ENCODE peak calls at places on chromosomes 13 and 19, in nine cellular contexts. U, W, A, N, V, L, I, Z and R are unnamed samples. For H3K27me3, the result is how much of the 10 kb centered on the place peaks cover.

GRCh38 chr19:50008532-50008931 is 16.6 kb downstream of the VRK3 start:
- DNase-seq in U (no peak), W (no peak), A (no peak), N (no peak), V (no peak), L (no peak), I (no peak), Z (no peak), R (peak)

GRCh38 chr13:49220035-49220855 is at the start of gene MLNR:
- DNase-seq in U (peak), W (peak), A (no peak), N (peak), V (no peak), L (no peak), I (no peak), Z (peak), R (peak)

GRCh38 chr13:75726313-75726712 is 90.2 kb downstream of the LMO7 start:
- DNase-seq in U (no peak), W (no peak), A (no peak), N (no peak), V (no peak), L (no peak), I (no peak), Z (no peak), R (no peak)

GRCh38 chr19:45547211-45547770 is 37.3 kb downstream of the OPA3 start:
- DNase-seq in U (no peak), W (no peak), A (no peak), N (no peak), V (no peak), L (no peak), I (no peak), Z (no peak), R (no peak)

GRCh38 chr19:9323557-9323918 is 441 bp upstream of the ZNF559 start:
- DNase-seq in U (peak), W (peak), A (peak), N (peak), V (peak), L (peak), I (peak), Z (peak), R (no peak)

GRCh38 chr19:31066385-31066784 is 282.9 kb downstream of the TSHZ3 start:
- DNase-seq in U (peak), W (no peak), A (peak), N (peak), V (peak), L (no peak), I (peak), Z (no peak), R (no peak)

GRCh38 chr19:47330466-47330869 is 1.5 kb upstream of the C5AR2 start:
- DNase-seq in U (no peak), W (no peak), A (peak), N (no peak), V (peak), L (no peak), I (no peak), Z (no peak), R (no peak)

GRCh38 chr19:45863840-45864628 is at the start of gene FOXA3:
- DNase-seq in U (peak), W (peak), A (no peak), N (peak), V (no peak), L (no peak), I (no peak), Z (peak), R (peak)

GRCh38 chr13:54367639-54368271 is 1339.1 kb downstream of the OLFM4 start:
- DNase-seq in U (no peak), W (no peak), A (no peak), N (no peak), V (no peak), L (no peak), I (no peak), Z (no peak), R (no peak)

GRCh38 chr13:102726430-102726829 is 31.6 kb upstream of the METTL21C start:
- DNase-seq in U (no peak), W (no peak), A (peak), N (no peak), V (no peak), L (no peak), I (no peak), Z (no peak), R (no peak)

GRCh38 chr19:7004313-7004931 is 16.8 kb downstream of the MBD3L2B start:
- DNase-seq in U (peak), W (no peak), A (peak), N (peak), V (no peak), L (peak), I (peak), Z (no peak), R (peak)

GRCh38 chr19:29760752-29761502 is 45.9 kb upstream of the C19orf12 start:
- DNase-seq in U (no peak), W (no peak), A (no peak), N (no peak), V (no peak), L (no peak), I (no peak), Z (no peak), R (no peak)

GRCh38 chr19:1767464-1767933 is 14.2 kb downstream of the ONECUT3 start:
- DNase-seq in U (peak), W (peak), A (no peak), N (no peak), V (no peak), L (no peak), I (no peak), Z (peak), R (peak)
- H3K27me3 ChIP-seq in U (half or more), W (half or more), A (under half), N (under half), V (half or more), L (under half), I (half or more), Z (under half), R (half or more)

GRCh38 chr19:13764821-13765394 is 586 bp downstream of the MRI1 start:
- DNase-seq in U (peak), W (peak), A (no peak), N (no peak), V (no peak), L (no peak), I (no peak), Z (peak), R (peak)

GRCh38 chr19:13764101-13764807 is at the start of gene MRI1:
- DNase-seq in U (peak), W (peak), A (no peak), N (peak), V (no peak), L (no peak), I (no peak), Z (peak), R (peak)

GRCh38 chr19:13763300-13763699 is 1.0 kb upstream of the MRI1 start:
- DNase-seq in U (no peak), W (no peak), A (no peak), N (no peak), V (no peak), L (no peak), I (no peak), Z (no peak), R (peak)

GRCh38 chr19:13766095-13766481 is 1.8 kb downstream of the MRI1 start:
- DNase-seq in U (no peak), W (no peak), A (no peak), N (no peak), V (no peak), L (no peak), I (no peak), Z (no peak), R (no peak)

DNA sequence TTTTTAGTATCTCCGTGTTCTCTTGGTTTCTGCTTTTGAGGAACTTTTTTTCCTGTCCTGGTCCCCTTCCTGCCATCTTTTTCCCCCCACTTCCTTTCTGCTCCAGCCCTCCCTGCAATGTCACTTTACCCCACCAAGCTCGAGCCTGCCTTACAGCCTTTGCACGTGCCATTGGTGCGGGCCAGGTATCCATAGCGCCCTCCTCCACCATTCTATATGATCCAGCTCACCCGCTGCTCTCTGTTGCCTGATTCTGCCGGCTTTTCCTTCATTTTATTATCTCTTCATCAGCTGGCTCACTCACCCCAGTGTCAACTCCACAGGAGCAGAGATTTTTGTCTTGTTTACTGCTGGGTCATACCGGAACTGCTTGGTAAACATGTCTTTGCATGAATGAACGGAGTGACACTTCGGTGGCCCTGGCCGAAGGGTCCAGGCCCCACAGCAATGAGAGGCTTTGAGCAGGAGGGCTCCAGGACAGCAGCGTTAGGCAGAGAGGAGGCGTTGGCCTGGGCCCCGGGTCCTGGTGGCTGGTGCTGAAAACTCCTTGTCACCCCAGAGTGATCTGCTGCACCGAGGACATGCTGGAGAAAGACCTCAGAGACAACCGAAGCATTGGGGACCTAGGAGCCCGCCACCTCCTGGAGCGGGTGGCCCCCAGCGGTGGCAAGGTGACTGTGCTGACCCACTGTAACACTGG is 1.2 kb downstream of the MRI1 start:
- DNase-seq in U (peak), W (no peak), A (no peak), N (no peak), V (no peak), L (no peak), I (no peak), Z (no peak), R (peak)
- H3K4me3 ChIP-seq in U (peak), W (peak), A (peak), N (peak), V (peak), L (peak), I (peak), Z (peak), R (peak)

DNA sequence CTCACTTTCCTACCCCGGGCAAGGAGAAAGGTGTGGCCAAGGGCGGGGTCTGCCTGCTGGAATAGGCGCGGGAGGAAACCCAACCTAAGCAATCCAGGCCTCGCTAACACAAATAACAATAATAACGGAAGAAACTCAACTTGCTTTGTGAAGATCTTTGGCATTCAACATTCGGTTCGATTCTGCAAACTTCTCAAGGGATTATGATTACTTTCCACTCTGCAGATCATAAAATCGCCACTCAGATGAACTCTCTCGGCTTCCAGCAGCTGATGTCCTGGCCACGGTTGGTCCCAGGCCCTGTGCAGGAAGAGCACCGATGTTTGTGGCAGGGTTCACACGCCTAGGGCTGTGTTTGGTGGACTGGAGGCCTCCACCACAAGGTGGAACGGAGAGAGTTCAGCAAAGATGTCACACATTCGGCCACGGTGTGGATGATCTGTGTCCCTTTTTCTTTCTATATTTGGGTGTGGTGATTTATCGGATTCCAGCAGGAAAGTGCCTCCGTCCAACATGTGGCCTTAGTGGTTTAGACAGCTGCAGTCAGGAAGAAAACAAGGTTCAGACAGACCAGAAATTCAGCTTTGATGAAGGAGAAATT is 420 bp upstream of the SHISA2 start:
- DNase-seq in U (no peak), W (no peak), A (no peak), N (no peak), V (no peak), L (no peak), I (no peak), Z (no peak), R (peak)
- H3K27me3 ChIP-seq in U (half or more), W (half or more), A (under half), N (under half), V (under half), L (under half), I (under half), Z (under half), R (under half)

GRCh38 chr13:27791146-27791900 is 960 bp upstream of the GSX1 start:
- DNase-seq in U (no peak), W (no peak), A (no peak), N (no peak), V (no peak), L (no peak), I (no peak), Z (no peak), R (peak)
- H3K4me3 ChIP-seq in U (no peak), W (peak), A (no peak), N (no peak), V (no peak), L (no peak), I (no peak), Z (peak), R (no peak)

DNA sequence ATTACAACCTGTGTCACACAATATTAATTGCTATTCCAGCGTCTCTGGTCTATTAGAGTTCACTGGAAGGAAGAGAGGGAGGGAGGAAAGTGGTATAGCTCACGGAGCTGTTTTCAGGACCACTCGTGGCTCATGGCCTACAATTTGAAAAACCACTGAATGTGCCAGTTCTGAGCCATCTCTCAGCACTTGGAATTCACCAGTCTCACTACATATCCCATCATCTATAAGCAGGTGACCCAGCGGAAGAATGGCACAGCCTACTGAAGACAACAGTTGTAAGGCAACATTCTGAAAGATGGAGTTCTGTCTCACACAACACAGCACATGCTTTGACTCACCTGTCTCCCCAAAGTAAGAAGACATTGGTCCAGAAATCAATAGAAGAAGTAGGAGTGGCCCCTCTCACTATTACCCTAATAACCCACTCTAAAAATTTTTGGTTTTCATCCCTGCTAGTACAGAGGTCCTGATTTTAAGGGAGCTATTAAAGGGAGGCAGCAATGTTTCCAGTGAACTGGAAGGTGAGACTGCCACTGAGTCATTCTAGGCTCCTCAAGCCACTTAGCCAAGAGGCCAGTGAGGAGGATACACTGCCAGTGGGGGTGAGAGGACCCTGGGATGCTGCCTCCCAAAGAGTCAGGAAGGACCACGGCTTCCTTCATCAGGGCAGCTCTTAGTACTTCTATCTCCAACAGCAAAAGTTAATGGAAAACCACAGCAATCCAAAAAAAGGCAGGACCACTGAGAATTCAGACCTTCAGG is 50.0 kb upstream of the DOCK9 start:
- DNase-seq in U (no peak), W (no peak), A (no peak), N (no peak), V (no peak), L (no peak), I (no peak), Z (no peak), R (no peak)
- H3K27me3 ChIP-seq in U (under half), W (under half), A (under half), N (under half), V (under half), L (under half), I (under half), Z (under half), R (under half)

GRCh38 chr19:11848200-11848593 is 329 bp upstream of the ZNF439 start:
- DNase-seq in U (no peak), W (peak), A (no peak), N (no peak), V (no peak), L (no peak), I (no peak), Z (no peak), R (peak)
- H3K4me3 ChIP-seq in U (no peak), W (peak), A (no peak), N (no peak), V (peak), L (no peak), I (peak), Z (peak), R (no peak)

DNA sequence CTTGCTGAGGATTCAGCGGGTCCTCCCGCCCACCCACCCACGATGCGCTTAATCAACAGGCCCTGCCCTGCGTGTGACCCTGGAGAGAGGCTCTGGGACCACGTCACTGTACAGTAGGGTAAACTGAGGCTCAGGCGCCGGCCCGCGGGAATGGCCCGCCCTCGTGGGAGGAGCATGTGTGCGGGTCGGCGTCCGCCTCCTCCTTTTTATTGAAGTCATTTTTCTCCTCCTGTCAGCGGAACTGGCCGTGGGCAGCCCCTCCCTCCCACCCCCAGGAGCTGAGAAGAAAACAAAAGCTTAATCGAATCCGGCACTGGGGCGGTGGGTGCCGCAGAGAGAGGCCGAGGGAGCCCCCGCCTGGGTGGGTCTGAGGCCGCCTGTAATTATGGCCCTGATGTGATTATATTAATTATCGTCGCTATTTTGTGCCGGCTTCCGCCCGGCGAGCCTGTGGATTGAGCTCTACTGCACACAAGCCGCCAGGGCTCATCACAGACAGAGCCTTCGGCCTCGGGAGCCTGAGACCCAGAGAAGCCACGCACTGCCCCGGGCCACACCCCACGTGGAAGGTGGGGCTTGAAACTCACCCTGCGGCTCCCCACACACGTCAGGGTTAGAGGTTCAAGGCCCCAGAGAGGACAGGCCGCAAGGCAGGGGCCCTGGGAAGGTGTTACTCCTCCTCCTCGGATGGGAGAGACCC is 7.0 kb downstream of the C2CD4C start:
- DNase-seq in U (no peak), W (peak), A (no peak), N (no peak), V (no peak), L (no peak), I (no peak), Z (no peak), R (peak)
- H3K27me3 ChIP-seq in U (under half), W (under half), A (under half), N (under half), V (under half), L (under half), I (under half), Z (under half), R (under half)

DNA sequence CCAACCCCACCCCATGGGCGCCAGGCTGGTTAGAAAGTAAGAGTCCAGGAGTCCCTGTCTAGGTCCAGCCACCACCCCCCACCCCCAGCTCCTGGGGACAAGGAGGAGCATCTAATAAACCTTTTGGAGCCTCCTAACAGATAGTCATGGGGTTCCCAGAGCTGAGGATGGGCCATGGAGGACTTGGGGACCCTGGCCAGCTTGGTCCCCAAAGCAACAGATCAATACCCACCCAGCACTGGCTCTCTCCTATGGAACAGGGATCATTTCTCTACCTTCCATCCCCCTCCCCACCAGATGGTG is 9.4 kb downstream of the NR2F6 start:
- DNase-seq in U (no peak), W (no peak), A (no peak), N (no peak), V (no peak), L (no peak), I (no peak), Z (no peak), R (peak)
- H3K4me3 ChIP-seq in U (no peak), W (no peak), A (no peak), N (no peak), V (peak), L (peak), I (no peak), Z (no peak), R (no peak)